ENCODE peak calls at places on chromosomes 13 and 19, in ten cellular contexts. K, U, G, J, M, W, T, C, P and E are unnamed samples.

GRCh38 chr13:60000986-60001385 is 162.7 kb downstream of the DIAPH3 start:
- DNase-seq in T (no peak), U (no peak), M (no peak), C (no peak), K (no peak), P (no peak), G (no peak), J (no peak), W (no peak), E (no peak)

GRCh38 chr19:29483944-29484581 is 41.7 kb upstream of the VSTM2B start:
- DNase-seq in U (no peak), T (no peak), P (no peak), W (no peak), G (no peak), J (peak), K (no peak), C (no peak), M (no peak), E (no peak)

GRCh38 chr19:39795001-39795400 is 16.3 kb downstream of the LEUTX start:
- DNase-seq in K (no peak), W (no peak), T (no peak), G (no peak), P (peak), M (no peak), J (no peak), U (no peak), C (no peak), E (no peak)

GRCh38 chr19:41753936-41754529 is 1.3 kb upstream of the CEACAM6 start:
- DNase-seq in T (no peak), P (peak), K (peak), W (peak), U (no peak), M (peak), J (peak), C (no peak), G (no peak), E (no peak)

GRCh38 chr13:90719452-90719851 is 628.0 kb upstream of the MIR17HG start:
- DNase-seq in P (no peak), C (no peak), K (no peak), J (no peak), M (no peak), W (no peak), G (no peak), U (no peak), T (no peak), E (no peak)

GRCh38 chr13:36530050-36530789 is 97.9 kb downstream of the CCNA1 start:
- DNase-seq in P (peak), T (no peak), J (peak), U (no peak), M (peak), W (peak), C (no peak), K (peak), G (no peak), E (peak)

GRCh38 chr13:45768668-45769067 is 66.5 kb downstream of the CBY2 start:
- DNase-seq in W (peak), M (no peak), P (no peak), K (no peak), J (no peak), C (no peak), T (no peak), G (no peak), U (no peak), E (no peak)

GRCh38 chr19:39845621-39846175 is 481 bp downstream of the FBL start:
- DNase-seq in U (no peak), G (no peak), P (no peak), J (peak), C (no peak), K (no peak), W (peak), M (peak), T (peak), E (no peak)

GRCh38 chr13:112455476-112456059 is 79.4 kb downstream of the SPACA7 start:
- DNase-seq in C (no peak), W (no peak), P (no peak), U (no peak), M (no peak), J (no peak), G (peak), T (no peak), K (no peak), E (no peak)

GRCh38 chr13:45994752-45995151 is 57.8 kb downstream of the ZC3H13 start:
- DNase-seq in M (no peak), K (no peak), G (no peak), C (no peak), W (no peak), P (no peak), U (no peak), J (no peak), T (no peak), E (no peak)

GRCh38 chr19:48060381-48060780 is 16.5 kb upstream of the CABP5 start:
- DNase-seq in W (no peak), K (no peak), C (no peak), P (no peak), T (no peak), J (no peak), M (no peak), U (no peak), G (no peak), E (no peak)

GRCh38 chr13:106471957-106472543 is 63.4 kb downstream of the EFNB2 start:
- DNase-seq in P (peak), W (peak), K (peak), J (peak), G (no peak), M (peak), C (peak), T (peak), U (peak), E (peak)

GRCh38 chr13:104310861-104311260 is 1244.6 kb upstream of the SLC10A2 start:
- DNase-seq in C (no peak), T (no peak), M (no peak), G (no peak), U (no peak), J (no peak), P (peak), W (peak), K (peak), E (no peak)

GRCh38 chr13:92989301-92989700 is 237.3 kb upstream of the GPC6 start:
- DNase-seq in G (no peak), M (no peak), U (no peak), K (no peak), W (no peak), J (peak), P (no peak), T (no peak), C (no peak), E (no peak)

GRCh38 chr19:49564616-49565045 is 15.7 kb downstream of the NOSIP start:
- DNase-seq in U (no peak), P (no peak), K (no peak), G (no peak), M (no peak), T (no peak), W (no peak), J (no peak), C (no peak), E (no peak)

GRCh38 chr13:27329210-27329609 is 58.6 kb downstream of the RASL11A start:
- DNase-seq in P (no peak), T (no peak), G (no peak), M (no peak), C (no peak), W (no peak), U (no peak), J (no peak), K (no peak), E (no peak)

GRCh38 chr19:33683881-33684549 is 62.3 kb downstream of the CHST8 start:
- DNase-seq in C (no peak), M (peak), T (peak), G (peak), U (no peak), J (peak), K (peak), P (peak), W (peak), E (no peak)

GRCh38 chr13:41917641-41918040 is 43.3 kb downstream of the VWA8 start:
- DNase-seq in K (peak), G (no peak), U (peak), M (peak), J (no peak), T (no peak), C (peak), P (no peak), W (peak), E (peak)

GRCh38 chr19:38841787-38842438 is 7.9 kb downstream of the HNRNPL start:
- DNase-seq in W (no peak), J (no peak), P (no peak), K (no peak), T (no peak), G (no peak), M (no peak), C (no peak), U (no peak), E (no peak)

GRCh38 chr13:28402057-28402381 is 92.9 kb downstream of the FLT1 start:
- DNase-seq in U (no peak), M (no peak), T (no peak), K (no peak), G (no peak), C (no peak), J (no peak), P (no peak), W (no peak), E (no peak)

GRCh38 chr13:76330216-76330615 is 556.0 kb downstream of the KCTD12 start:
- DNase-seq in C (no peak), T (no peak), J (no peak), K (no peak), M (no peak), G (no peak), U (no peak), W (no peak), P (no peak), E (no peak)

DNA sequence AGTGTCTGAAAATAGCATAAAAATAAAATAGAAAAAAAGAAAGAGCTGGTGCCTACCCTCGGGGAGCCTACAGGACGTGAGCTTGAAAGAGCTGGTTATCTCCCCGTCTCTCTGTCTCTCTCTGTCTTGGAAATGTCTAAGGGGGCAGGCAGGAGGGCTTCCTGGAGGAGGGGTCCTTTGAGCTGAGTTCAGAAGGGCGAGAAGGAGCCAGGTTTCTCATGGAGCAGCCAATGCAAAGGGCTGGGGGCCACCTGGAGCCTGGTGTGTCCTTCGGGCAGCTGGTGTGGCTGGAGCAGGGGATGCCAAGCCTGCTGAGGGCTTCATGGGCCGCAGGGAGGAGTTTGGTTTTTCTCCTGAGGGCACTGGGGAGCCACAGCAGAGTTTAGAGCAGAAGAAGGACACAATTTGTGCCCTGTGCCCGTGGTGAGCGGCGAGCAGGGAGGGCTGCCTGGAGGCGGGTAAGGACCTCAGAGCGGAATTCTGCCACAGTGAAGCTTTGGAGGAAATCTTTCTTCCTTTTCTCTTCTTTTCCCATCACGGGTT is 38.6 kb downstream of the EFNA2 start:
- DNase-seq in T (no peak), C (no peak), P (no peak), G (no peak), K (no peak), M (no peak), J (no peak), W (no peak), U (no peak), E (no peak)
- H3K4me3 ChIP-seq in T (no peak), C (peak), P (no peak), G (peak), K (no peak), M (no peak), J (no peak), W (no peak), U (no peak), E (no peak)

DNA sequence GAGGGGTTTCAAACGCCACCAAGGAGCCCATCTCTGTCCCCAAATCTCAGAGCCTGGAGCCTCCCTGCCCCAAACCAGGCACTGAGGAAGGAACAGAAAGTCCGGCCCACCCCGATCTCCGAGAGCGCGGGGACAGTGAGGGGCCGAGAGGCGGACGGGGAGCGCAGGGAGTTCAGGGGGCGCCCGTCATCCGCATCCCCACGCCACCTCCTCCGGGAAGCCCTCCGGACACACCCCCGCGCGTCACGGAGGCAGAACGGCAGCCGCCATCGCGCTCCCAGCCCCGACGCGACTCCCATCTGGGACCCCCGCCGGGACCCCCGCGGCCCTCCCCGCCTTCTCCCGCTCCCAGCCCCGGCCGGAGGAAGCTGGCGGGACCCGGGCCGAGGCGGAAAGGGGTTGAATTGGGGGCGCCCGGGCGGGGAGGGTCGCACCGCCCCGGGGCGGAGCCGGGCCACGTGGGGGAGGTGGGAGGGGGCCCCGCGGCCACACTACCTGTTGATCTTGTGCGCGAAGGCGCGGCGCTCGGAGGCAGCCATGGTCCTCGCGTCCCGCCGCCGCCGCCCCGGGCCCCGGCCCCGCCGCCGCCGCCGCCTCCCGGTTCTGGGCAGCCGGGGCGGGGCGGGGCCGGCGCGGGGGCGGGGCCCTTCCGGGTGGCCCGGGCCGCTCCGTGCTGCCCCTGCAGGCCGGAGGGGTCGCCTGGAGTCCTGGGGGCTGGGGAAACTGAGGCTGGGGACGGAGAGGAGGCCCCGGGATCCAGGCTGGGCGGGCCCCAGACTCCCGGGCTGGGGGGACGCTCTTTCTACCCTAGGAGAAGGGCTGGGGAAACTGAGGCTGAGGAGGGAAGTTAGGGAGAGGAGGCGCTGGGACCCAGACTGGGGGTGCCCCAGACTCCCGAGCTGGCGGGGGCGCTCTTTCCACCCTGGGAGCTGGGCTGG is at the start of gene DOCK6:
- DNase-seq in P (peak), J (peak), K (no peak), U (no peak), T (peak), C (no peak), G (no peak), M (no peak), W (peak), E (no peak)
- H3K4me3 ChIP-seq in P (peak), J (peak), K (peak), U (peak), T (peak), C (peak), G (peak), M (peak), W (peak), E (peak)

GRCh38 chr13:33330483-33330882 is 44.9 kb upstream of the STARD13 start:
- DNase-seq in C (no peak), G (no peak), W (no peak), K (no peak), T (no peak), J (no peak), U (no peak), P (no peak), M (no peak), E (no peak)

GRCh38 chr13:33326723-33327122 is 41.2 kb upstream of the STARD13 start:
- DNase-seq in W (no peak), M (no peak), J (no peak), K (no peak), P (no peak), U (no peak), C (no peak), G (no peak), T (no peak), E (no peak)

GRCh38 chr13:33331962-33332361 is 46.4 kb upstream of the STARD13 start:
- DNase-seq in C (no peak), W (no peak), M (no peak), K (no peak), G (no peak), J (no peak), T (no peak), U (no peak), P (no peak), E (no peak)

GRCh38 chr13:33326246-33326645 is 40.7 kb upstream of the STARD13 start:
- DNase-seq in G (no peak), U (no peak), J (no peak), T (peak), K (no peak), M (no peak), P (no peak), W (no peak), C (no peak), E (no peak)

DNA sequence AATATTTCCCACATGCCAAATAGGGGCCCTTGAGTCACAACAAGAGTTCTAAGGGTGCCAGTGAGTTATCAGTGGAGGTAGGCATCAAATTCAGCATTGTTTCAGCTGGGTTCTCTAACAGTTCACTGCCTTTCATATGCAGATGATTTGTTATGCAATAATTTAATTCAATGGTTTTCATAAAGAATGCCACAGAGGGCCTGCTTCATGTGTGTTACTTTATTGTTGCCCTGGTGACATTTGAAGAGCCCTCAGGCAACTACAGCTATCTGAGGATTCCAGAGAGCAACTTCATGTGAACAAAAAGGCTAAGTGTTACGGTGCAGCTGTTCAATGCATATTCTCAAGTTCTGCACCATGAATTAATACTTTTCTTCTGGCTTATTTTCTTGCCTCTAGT is 43.1 kb upstream of the STARD13 start:
- DNase-seq in C (no peak), P (no peak), U (no peak), T (peak), G (no peak), W (peak), K (no peak), J (peak), M (peak), E (no peak)
- H3K4me3 ChIP-seq in C (no peak), P (no peak), U (no peak), T (no peak), G (no peak), W (no peak), K (no peak), J (no peak), M (no peak), E (no peak)

DNA sequence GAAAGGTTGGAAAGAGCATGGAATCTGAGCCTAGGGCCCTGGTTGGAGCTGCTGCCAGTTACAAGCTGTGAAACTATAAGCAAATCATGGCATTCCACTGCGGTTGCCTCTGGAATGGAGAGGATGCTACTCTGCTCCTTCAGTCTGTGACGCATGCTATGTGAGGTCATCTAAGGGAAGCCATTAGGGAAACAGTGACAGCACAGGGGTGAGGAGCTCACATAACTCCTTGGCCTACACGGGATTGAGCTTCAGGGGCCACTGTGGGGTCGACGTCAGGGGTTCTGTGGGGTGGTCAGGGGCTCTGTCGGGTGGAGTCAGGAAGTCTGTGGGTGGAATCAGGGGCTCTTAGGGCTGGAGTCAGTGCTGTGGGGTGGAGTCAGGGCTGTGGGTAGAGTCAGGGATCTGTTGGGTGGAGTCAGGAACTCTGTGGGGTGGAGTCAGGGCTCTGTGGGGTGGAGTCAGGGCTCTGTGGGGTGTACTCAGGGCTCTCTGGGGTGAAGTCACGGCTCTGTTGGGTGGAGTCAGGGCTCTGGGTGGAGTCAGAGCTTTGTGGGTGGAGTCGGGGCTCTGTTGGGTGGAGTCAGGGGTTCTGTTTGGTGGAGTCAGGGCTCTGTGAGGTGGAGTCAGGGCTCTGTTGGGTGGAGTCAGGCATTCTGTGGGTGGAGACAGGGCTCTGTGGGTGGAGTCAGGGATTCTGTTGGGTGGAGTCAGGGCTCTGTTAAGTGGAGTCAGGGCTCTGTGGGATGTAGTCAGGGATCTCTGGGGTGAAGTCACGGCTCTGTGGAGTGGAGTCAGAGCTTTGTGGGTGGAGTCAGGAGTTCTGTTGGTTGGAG is 35.8 kb upstream of the MEDAG start:
- DNase-seq in M (peak), G (peak), J (peak), K (peak), C (peak), P (peak), U (peak), T (no peak), W (peak), E (peak)
- H3K4me3 ChIP-seq in M (peak), G (no peak), J (no peak), K (peak), C (no peak), P (no peak), U (peak), T (no peak), W (peak), E (no peak)

GRCh38 chr19:6667114-6667627 is 2.8 kb downstream of the TNFSF14 start:
- DNase-seq in U (no peak), W (no peak), J (no peak), M (no peak), P (peak), T (no peak), K (no peak), G (no peak), C (no peak), E (no peak)

GRCh38 chr19:6672693-6673290 is 2.8 kb upstream of the TNFSF14 start:
- DNase-seq in M (no peak), P (no peak), G (no peak), K (no peak), J (no peak), W (no peak), C (no peak), T (no peak), U (no peak), E (no peak)

GRCh38 chr19:6664916-6665315 is 5.0 kb downstream of the TNFSF14 start:
- DNase-seq in W (no peak), J (no peak), K (no peak), T (no peak), G (no peak), U (no peak), M (no peak), P (no peak), C (no peak), E (no peak)

GRCh38 chr19:6671960-6672359 is 2.0 kb upstream of the TNFSF14 start:
- DNase-seq in K (no peak), C (no peak), W (no peak), T (no peak), P (no peak), U (no peak), M (no peak), J (no peak), G (no peak), E (no peak)

GRCh38 chr19:6668696-6669095 is 1.3 kb downstream of the TNFSF14 start:
- DNase-seq in U (no peak), G (no peak), M (no peak), P (no peak), T (no peak), C (no peak), K (no peak), W (no peak), J (no peak), E (no peak)
- H3K4me3 ChIP-seq in U (no peak), G (no peak), M (no peak), P (no peak), T (no peak), C (no peak), K (no peak), W (no peak), J (no peak), E (no peak)

GRCh38 chr13:48186722-48187121 is 46.3 kb upstream of the ITM2B start:
- DNase-seq in T (no peak), J (no peak), P (no peak), M (no peak), W (no peak), U (no peak), K (no peak), G (no peak), C (no peak), E (no peak)
- H3K4me3 ChIP-seq in T (no peak), J (no peak), P (no peak), M (no peak), W (no peak), U (no peak), K (no peak), G (no peak), C (no peak), E (no peak)